ENCODE peak calls at places on chromosome 5, in eight cellular contexts. L is psoas muscle, M is mammary epithelial cell, J is tibial artery, X is body of pancreas, Y is hepatocyte, P is left ventricle myocardium inferior, R is IMR-90. Q is an unnamed sample. For H3K36me3 and H3K9me3, the result is how much of the 10 kb centered on the place peaks cover.

GRCh38 chr5:148986636-148987035 is 76.2 kb downstream of the SH3TC2 start:
- DNase-seq in L (no peak), M (peak), J (no peak), X (no peak), Y (no peak), P (no peak), R (no peak), Q (no peak)

GRCh38 chr5:147427784-147428401 is 82.0 kb downstream of the DPYSL3 start:
- DNase-seq in L (peak), M (peak), J (no peak), X (no peak), Y (no peak), P (no peak), R (peak), Q (peak)

GRCh38 chr5:1282139-1282992 is 12.5 kb downstream of the TERT start:
- DNase-seq in L (no peak), M (peak), J (no peak), X (no peak), Y (no peak), P (peak), R (no peak), Q (no peak)

GRCh38 chr5:110031402-110032140 is 341.8 kb downstream of the MAN2A1 start:
- DNase-seq in L (no peak), M (no peak), J (no peak), X (no peak), Y (no peak), P (no peak), R (no peak), Q (no peak)

GRCh38 chr5:61575103-61575502 is 243.0 kb downstream of the ZSWIM6 start:
- DNase-seq in L (no peak), M (peak), J (no peak), X (no peak), Y (peak), P (no peak), R (peak), Q (peak)

GRCh38 chr5:35742006-35742405 is 114.7 kb upstream of the IL7R start:
- DNase-seq in L (no peak), M (no peak), J (no peak), X (no peak), Y (no peak), P (no peak), R (no peak), Q (no peak)

GRCh38 chr5:60929024-60929423 is 15.8 kb downstream of the ERCC8 start:
- DNase-seq in L (no peak), M (no peak), J (no peak), X (no peak), Y (no peak), P (no peak), R (peak), Q (no peak)

GRCh38 chr5:33890147-33890546 is 1.6 kb downstream of the ADAMTS12 start:
- DNase-seq in L (no peak), M (no peak), J (no peak), X (no peak), Y (no peak), P (no peak), R (peak), Q (no peak)

GRCh38 chr5:171592741-171593140 is 173.3 kb downstream of the FGF18 start:
- DNase-seq in L (no peak), M (no peak), J (no peak), X (no peak), Y (no peak), P (no peak), R (no peak), Q (peak)

GRCh38 chr5:143874312-143874711 is 62.4 kb downstream of the HMHB1 start:
- DNase-seq in L (no peak), M (no peak), J (no peak), X (no peak), Y (no peak), P (no peak), R (peak), Q (peak)

GRCh38 chr5:129003232-129003631 is 37.9 kb downstream of the SLC27A6 start:
- DNase-seq in L (no peak), M (peak), J (no peak), X (no peak), Y (no peak), P (no peak), R (no peak), Q (no peak)

GRCh38 chr5:172940242-172941066 is 18.8 kb upstream of the RPL26L1 start:
- DNase-seq in L (no peak), M (no peak), J (no peak), X (no peak), Y (no peak), P (no peak), R (no peak), Q (no peak)

GRCh38 chr5:167694562-167694961 is 596.9 kb upstream of the WWC1 start:
- DNase-seq in L (no peak), M (no peak), J (no peak), X (no peak), Y (no peak), P (no peak), R (no peak), Q (no peak)

GRCh38 chr5:64384761-64385160 is 121.1 kb upstream of the RGS7BP start:
- DNase-seq in L (no peak), M (peak), J (no peak), X (no peak), Y (peak), P (no peak), R (no peak), Q (no peak)

GRCh38 chr5:39197556-39197955 is 21.8 kb downstream of the FYB1 start:
- DNase-seq in L (no peak), M (no peak), J (no peak), X (no peak), Y (no peak), P (no peak), R (no peak), Q (no peak)

GRCh38 chr5:156934450-156935211 is 28.4 kb downstream of the TIMD4 start:
- DNase-seq in L (no peak), M (no peak), J (no peak), X (no peak), Y (peak), P (no peak), R (no peak), Q (no peak)

DNA sequence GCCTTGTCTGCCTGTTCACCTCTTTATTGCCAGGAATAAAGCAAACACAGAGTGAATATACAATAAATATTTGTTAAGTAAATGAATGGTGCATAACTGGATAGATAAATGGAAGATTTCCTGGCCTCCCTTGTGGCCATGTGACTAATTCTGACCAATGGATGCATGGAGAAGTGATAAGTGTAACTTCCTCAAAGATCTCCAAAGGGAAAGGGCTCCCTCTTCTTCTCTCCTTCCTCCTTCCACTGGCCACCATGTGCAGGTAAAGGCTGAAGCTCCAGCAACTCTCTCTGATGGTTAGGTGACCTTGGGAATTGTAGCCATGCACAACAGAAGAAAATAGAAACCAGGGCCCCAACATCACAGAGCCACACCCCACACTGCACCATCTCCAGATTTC is 174.4 kb downstream of the EBF1 start:
- DNase-seq in L (no peak), M (no peak), J (no peak), X (no peak), Y (no peak), P (no peak), R (no peak), Q (no peak)
- H3K36me3 ChIP-seq in L (under half), M (under half), J (under half), X (under half), Y (under half), P (under half), R (under half), Q (under half)

GRCh38 chr5:6845856-6846255 is 132.6 kb downstream of the TENT4A start:
- DNase-seq in L (no peak), M (no peak), J (no peak), X (no peak), Y (no peak), P (no peak), R (no peak), Q (no peak)

GRCh38 chr5:6849569-6849968 is 136.3 kb downstream of the TENT4A start:
- DNase-seq in L (no peak), M (no peak), J (no peak), X (no peak), Y (no peak), P (no peak), R (no peak), Q (no peak)

GRCh38 chr5:6847896-6848295 is 134.7 kb downstream of the TENT4A start:
- DNase-seq in L (no peak), M (no peak), J (no peak), X (no peak), Y (no peak), P (no peak), R (no peak), Q (no peak)

GRCh38 chr5:6850033-6850432 is 136.8 kb downstream of the TENT4A start:
- DNase-seq in L (no peak), M (no peak), J (no peak), X (no peak), Y (no peak), P (no peak), R (no peak), Q (no peak)
- H3K9me3 ChIP-seq in L (under half), M (under half), J (under half), X (under half), Y (under half), P (under half), R (under half), Q (under half)

DNA sequence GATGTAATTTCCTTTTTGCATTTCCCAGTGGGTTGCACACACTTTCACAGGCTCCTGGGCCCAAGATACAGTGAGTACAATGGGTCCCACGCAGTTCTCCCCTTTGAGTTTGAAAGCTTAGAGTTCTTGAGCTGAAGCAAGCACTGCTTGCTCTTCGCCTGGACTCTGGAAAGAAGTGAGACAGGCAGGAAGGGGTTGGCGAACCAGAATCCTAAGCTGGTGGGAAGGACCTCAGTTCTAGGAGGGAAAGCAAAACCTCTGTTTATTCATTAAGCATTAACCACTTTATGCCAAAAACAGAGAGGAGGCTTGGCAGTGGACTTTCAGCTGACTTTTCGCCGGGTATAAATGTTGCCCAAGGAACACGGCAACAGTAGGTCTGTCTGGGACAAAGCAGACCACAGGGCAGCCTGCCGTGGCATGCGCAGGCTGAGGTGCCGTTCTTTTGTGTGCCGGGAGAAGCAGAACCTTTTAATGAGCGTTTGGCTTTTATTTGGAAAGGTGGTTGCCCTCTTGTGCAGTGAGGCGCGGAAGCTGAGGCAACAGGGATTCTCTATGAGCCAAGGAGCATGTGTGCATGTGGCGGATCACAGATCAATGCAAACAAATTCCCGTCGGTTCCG is 239.9 kb upstream of the PANK3 start:
- DNase-seq in L (no peak), M (no peak), J (no peak), X (no peak), Y (no peak), P (no peak), R (no peak), Q (no peak)
- H3K36me3 ChIP-seq in L (under half), M (under half), J (under half), X (under half), Y (under half), P (under half), R (under half), Q (under half)

GRCh38 chr5:25435882-25436281 is 791.1 kb upstream of the CDH10 start:
- DNase-seq in L (no peak), M (no peak), J (no peak), X (no peak), Y (no peak), P (no peak), R (no peak), Q (no peak)
- H3K9me3 ChIP-seq in L (under half), M (under half), J (under half), X (under half), Y (under half), P (under half), R (under half), Q (under half)

GRCh38 chr5:6606884-6607558 is 25.8 kb downstream of the NSUN2 start:
- DNase-seq in L (no peak), M (no peak), J (no peak), X (no peak), Y (no peak), P (no peak), R (no peak), Q (no peak)
- H3K36me3 ChIP-seq in L (half or more), M (half or more), J (half or more), X (under half), Y (under half), P (half or more), R (half or more), Q (half or more)

GRCh38 chr5:141241496-141241895 is 3.7 kb upstream of the PCDHB15 start:
- DNase-seq in L (no peak), M (no peak), J (no peak), X (no peak), Y (no peak), P (no peak), R (no peak), Q (no peak)

GRCh38 chr5:141250576-141250975 is 5.4 kb downstream of the PCDHB15 start:
- DNase-seq in L (no peak), M (no peak), J (no peak), X (no peak), Y (no peak), P (no peak), R (no peak), Q (no peak)

GRCh38 chr5:141245250-141245717 is at the start of gene PCDHB15:
- DNase-seq in L (no peak), M (peak), J (no peak), X (no peak), Y (no peak), P (peak), R (no peak), Q (no peak)
- H3K9me3 ChIP-seq in L (under half), M (under half), J (half or more), X (under half), Y (under half), P (half or more), R (under half), Q (under half)